ENCODE peak calls at places on chromosomes 3 and 15, in five cellular contexts. Z is GM12878, U is IMR-90, R is A549, W is K562. K is an unnamed sample.

GRCh38 chr15:90004671-90005070 is 3.5 kb downstream of the ZNF710 start:
- DNase-seq in R (peak; percentile 67), Z (no peak), U (peak; percentile 99), W (no peak), K (no peak)

GRCh38 chr3:188452158-188452772 is 298.3 kb downstream of the LPP start:
- DNase-seq in W (no peak), Z (no peak), R (no peak), U (no peak), K (no peak)

GRCh38 chr3:172856766-172857742 is 106.5 kb downstream of the ECT2 start:
- DNase-seq in U (no peak), Z (no peak), R (no peak), W (peak; percentile 17), K (no peak)

GRCh38 chr3:172219750-172220149 is 180.4 kb downstream of the FNDC3B start:
- DNase-seq in W (no peak), R (no peak), U (no peak), Z (no peak), K (no peak)

GRCh38 chr3:151479452-151479851 is 18.6 kb upstream of the IGSF10 start:
- DNase-seq in R (no peak), U (no peak), Z (no peak), W (no peak), K (no peak)

GRCh38 chr15:82647835-82648256 is 683 bp upstream of the CPEB1 start:
- DNase-seq in U (no peak), R (no peak), Z (no peak), W (peak; percentile 93), K (peak; percentile 84)

GRCh38 chr15:45794768-45795486 is 160.1 kb downstream of the SQOR start:
- DNase-seq in R (no peak), W (no peak), U (no peak), Z (no peak), K (no peak)

GRCh38 chr3:32334675-32335074 is 57.0 kb upstream of the CMTM7 start:
- DNase-seq in R (no peak), U (no peak), W (peak; percentile 20), Z (no peak), K (no peak)

GRCh38 chr3:118988198-118988842 is 46.3 kb downstream of the IGSF11 start:
- DNase-seq in W (no peak), U (no peak), R (no peak), Z (no peak), K (no peak)

GRCh38 chr3:190306513-190307163 is 15.6 kb downstream of the CLDN1 start:
- DNase-seq in W (no peak), U (peak; percentile 47), R (peak; percentile 52), Z (no peak), K (no peak)
- TF ChIP-seq RCOR1 in W (no peak), U (no peak), R (no peak), Z (no peak), K (no peak)

GRCh38 chr3:181712505-181713299 is 977 bp downstream of the SOX2 start:
- DNase-seq in Z (no peak), W (no peak), U (no peak), R (peak; percentile 58), K (peak; percentile 63)
- TF ChIP-seq RCOR1 in Z (no peak), W (no peak), U (no peak), R (no peak), K (no peak)

DNA sequence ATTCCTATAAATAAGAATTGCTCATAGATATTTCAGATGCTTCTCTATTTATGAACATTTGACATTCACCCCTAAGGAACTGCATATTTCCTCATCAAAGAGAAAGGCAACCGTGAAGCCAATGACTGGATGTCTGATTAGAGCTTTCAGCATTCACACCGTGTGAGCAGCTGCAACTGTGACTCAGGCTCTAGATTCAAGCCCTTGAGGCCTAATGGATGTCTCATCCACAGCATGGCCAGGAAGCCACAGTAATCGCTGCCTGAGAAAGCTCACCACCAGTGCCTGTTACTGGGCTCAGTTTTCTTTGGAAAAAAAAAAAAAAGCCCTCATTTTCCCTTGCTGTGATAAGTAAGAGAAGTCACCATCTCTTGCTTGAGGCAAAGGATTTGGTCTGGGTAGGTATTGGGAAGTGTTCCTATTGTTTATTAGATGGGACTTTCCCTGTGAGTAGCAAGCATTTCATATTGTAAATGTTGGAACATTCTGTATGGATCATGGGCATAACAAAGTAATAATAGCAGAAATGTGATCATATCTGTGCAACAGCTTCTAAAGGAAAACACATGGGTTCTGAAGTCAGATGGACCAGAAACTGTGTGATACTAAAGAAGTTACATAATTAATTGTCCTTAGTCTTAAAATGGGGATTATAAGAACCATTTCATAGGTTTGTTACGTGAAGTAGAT is 783.7 kb downstream of the AGBL1 start:
- DNase-seq in R (no peak), U (no peak), W (no peak), Z (no peak), K (no peak)
- TF ChIP-seq RCOR1 in R (no peak), U (no peak), W (no peak), Z (no peak), K (no peak)

DNA sequence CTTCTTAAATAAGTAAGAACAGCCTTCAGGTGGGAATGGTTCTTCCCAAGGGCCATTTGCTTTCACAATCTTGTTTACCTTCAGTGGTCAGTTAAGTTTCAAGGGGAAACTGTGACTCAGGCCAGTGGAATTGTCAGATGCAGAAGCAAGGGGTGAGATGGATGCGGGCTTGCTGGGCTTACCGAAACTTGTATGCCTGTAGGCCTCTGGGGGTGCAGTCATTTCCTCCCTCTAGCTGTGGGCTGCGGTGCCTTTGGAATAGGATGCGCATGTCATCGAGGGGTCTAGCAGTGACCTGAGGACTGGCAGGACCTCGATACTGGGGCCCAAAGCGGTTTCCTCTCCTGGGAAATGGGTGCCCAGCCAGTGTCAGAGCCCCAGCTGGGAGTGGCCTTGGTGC is 121.6 kb downstream of the EEFSEC start:
- DNase-seq in R (no peak), U (peak; percentile 96), Z (no peak), W (no peak), K (no peak)
- TF ChIP-seq RCOR1 in R (no peak), U (peak; percentile 57), Z (no peak), W (no peak), K (no peak)

DNA sequence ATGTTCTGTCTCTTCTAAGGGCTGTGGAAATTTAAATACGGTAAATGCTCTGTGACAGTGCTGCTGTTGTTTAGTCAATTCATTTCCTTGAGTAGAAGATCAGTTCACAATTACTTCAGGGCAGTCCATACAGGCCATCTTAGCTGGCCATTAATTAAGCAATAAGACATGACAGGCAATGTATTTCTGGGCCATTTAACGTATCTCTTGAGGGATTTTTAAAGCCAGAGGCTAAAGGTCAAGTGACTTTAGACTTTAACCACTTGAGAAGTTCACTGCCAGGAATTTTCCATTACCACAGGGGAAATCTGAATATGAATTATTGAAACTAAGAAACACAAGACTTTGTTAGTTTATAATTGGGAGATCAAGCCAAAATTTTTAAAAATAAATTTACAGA is 351.8 kb downstream of the ZIC1 start:
- DNase-seq in R (no peak), W (no peak), U (no peak), Z (no peak), K (no peak)
- TF ChIP-seq RCOR1 in R (no peak), W (no peak), U (no peak), Z (no peak), K (no peak)

GRCh38 chr3:167830007-167830406 is 94.5 kb downstream of the SERPINI1 start:
- DNase-seq in Z (no peak), U (no peak), W (no peak), R (no peak), K (no peak)

GRCh38 chr3:167823738-167824137 is 88.2 kb downstream of the SERPINI1 start:
- DNase-seq in Z (no peak), R (no peak), W (no peak), U (no peak), K (no peak)

DNA sequence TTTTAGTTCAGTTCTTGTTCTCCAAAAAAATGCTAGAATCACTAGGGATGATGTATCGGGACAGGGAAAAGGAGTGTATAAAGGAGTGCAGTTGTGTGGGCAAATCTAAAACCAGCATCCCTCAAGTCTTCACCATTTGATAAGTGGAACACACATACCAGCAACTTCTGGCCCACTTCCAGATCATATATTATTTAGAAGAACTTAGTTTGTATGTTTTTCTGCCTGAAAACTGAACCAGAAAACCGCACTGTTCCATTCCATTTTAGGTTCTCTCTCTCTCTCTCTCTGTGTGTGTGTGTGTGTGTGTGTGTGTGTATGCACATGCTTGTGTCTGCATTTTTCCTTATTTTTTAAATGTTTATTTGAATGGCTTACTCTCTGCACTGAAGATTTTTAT is 93.5 kb downstream of the SERPINI1 start:
- DNase-seq in Z (no peak), R (no peak), U (no peak), W (no peak), K (no peak)
- TF ChIP-seq RCOR1 in Z (no peak), R (no peak), U (no peak), W (no peak), K (no peak)

GRCh38 chr15:76912430-76912829 is 7.3 kb upstream of the SCAPER start:
- DNase-seq in W (no peak), Z (no peak), R (no peak), U (no peak), K (no peak)
- TF ChIP-seq RCOR1 in W (no peak), Z (no peak), R (no peak), U (no peak), K (no peak)